ENCODE peak calls at places on chromosome 15, in ten cellular contexts. One of them, this sample, is unnamed.

GRCh38 chr15:69405110-69405509 is 9.0 kb upstream of the KIF23 start:
- DNase-seq in Panc1: no peak
- DNase-seq in dermis blood vessel endothelial cell: no peak
- DNase-seq in H4: no peak
- DNase-seq in activated CD8-positive, alpha-beta memory T cell treated with anti-CD3 and anti-CD28 coated beads for 48 hours: no peak
- DNase-seq in AG09309: no peak
- DNase-seq in mesothelial cell of epicardium: no peak
- DNase-seq in myocyte: no peak
- DNase-seq in GM18507: no peak
- DNase-seq in RCC 7860: no peak
- DNase-seq in this sample: peak

GRCh38 chr15:67550522-67550921 is 8.0 kb downstream of the MAP2K5 start:
- DNase-seq in Panc1: no peak
- DNase-seq in dermis blood vessel endothelial cell: no peak
- DNase-seq in H4: peak
- DNase-seq in activated CD8-positive, alpha-beta memory T cell treated with anti-CD3 and anti-CD28 coated beads for 48 hours: no peak
- DNase-seq in AG09309: no peak
- DNase-seq in mesothelial cell of epicardium: no peak
- DNase-seq in myocyte: peak
- DNase-seq in GM18507: no peak
- DNase-seq in RCC 7860: no peak
- DNase-seq in this sample: no peak

GRCh38 chr15:39641187-39641889 is 60.5 kb downstream of the THBS1 start:
- DNase-seq in Panc1: no peak
- DNase-seq in dermis blood vessel endothelial cell: peak
- DNase-seq in H4: peak
- DNase-seq in activated CD8-positive, alpha-beta memory T cell treated with anti-CD3 and anti-CD28 coated beads for 48 hours: no peak
- DNase-seq in AG09309: no peak
- DNase-seq in mesothelial cell of epicardium: no peak
- DNase-seq in myocyte: no peak
- DNase-seq in GM18507: no peak
- DNase-seq in RCC 7860: no peak
- DNase-seq in this sample: no peak

GRCh38 chr15:68478853-68479252 is 46.9 kb upstream of the ITGA11 start:
- DNase-seq in Panc1: no peak
- DNase-seq in dermis blood vessel endothelial cell: no peak
- DNase-seq in H4: no peak
- DNase-seq in activated CD8-positive, alpha-beta memory T cell treated with anti-CD3 and anti-CD28 coated beads for 48 hours: no peak
- DNase-seq in AG09309: no peak
- DNase-seq in mesothelial cell of epicardium: no peak
- DNase-seq in myocyte: no peak
- DNase-seq in GM18507: no peak
- DNase-seq in RCC 7860: no peak
- DNase-seq in this sample: no peak

GRCh38 chr15:79321876-79322275 is 11.0 kb downstream of the TMED3 start:
- DNase-seq in Panc1: no peak
- DNase-seq in dermis blood vessel endothelial cell: no peak
- DNase-seq in H4: no peak
- DNase-seq in activated CD8-positive, alpha-beta memory T cell treated with anti-CD3 and anti-CD28 coated beads for 48 hours: no peak
- DNase-seq in AG09309: no peak
- DNase-seq in mesothelial cell of epicardium: no peak
- DNase-seq in myocyte: no peak
- DNase-seq in GM18507: no peak
- DNase-seq in RCC 7860: no peak
- DNase-seq in this sample: no peak

GRCh38 chr15:61169904-61170695 is 59.0 kb downstream of the RORA start:
- DNase-seq in Panc1: no peak
- DNase-seq in dermis blood vessel endothelial cell: no peak
- DNase-seq in H4: no peak
- DNase-seq in activated CD8-positive, alpha-beta memory T cell treated with anti-CD3 and anti-CD28 coated beads for 48 hours: no peak
- DNase-seq in AG09309: no peak
- DNase-seq in mesothelial cell of epicardium: no peak
- DNase-seq in myocyte: no peak
- DNase-seq in GM18507: no peak
- DNase-seq in RCC 7860: no peak
- DNase-seq in this sample: no peak

GRCh38 chr15:80182611-80183210 is 29.9 kb downstream of the FAH start:
- DNase-seq in Panc1: no peak
- DNase-seq in dermis blood vessel endothelial cell: peak
- DNase-seq in H4: no peak
- DNase-seq in activated CD8-positive, alpha-beta memory T cell treated with anti-CD3 and anti-CD28 coated beads for 48 hours: no peak
- DNase-seq in AG09309: peak
- DNase-seq in mesothelial cell of epicardium: no peak
- DNase-seq in myocyte: peak
- DNase-seq in GM18507: no peak
- DNase-seq in RCC 7860: no peak
- DNase-seq in this sample: peak

GRCh38 chr15:88419830-88420229 is 47.4 kb downstream of the MRPL46 start:
- DNase-seq in Panc1: no peak
- DNase-seq in dermis blood vessel endothelial cell: no peak
- DNase-seq in H4: peak
- DNase-seq in activated CD8-positive, alpha-beta memory T cell treated with anti-CD3 and anti-CD28 coated beads for 48 hours: no peak
- DNase-seq in AG09309: no peak
- DNase-seq in mesothelial cell of epicardium: no peak
- DNase-seq in myocyte: no peak
- DNase-seq in GM18507: no peak
- DNase-seq in RCC 7860: peak
- DNase-seq in this sample: no peak

This sample was measured in BJ.